ENCODE peak calls at places on chromosomes 4 and X, in nine cellular contexts. V is osteoblast, F is pancreas, S is tibial artery, L is SJSA1, C is lung, H is uterus, G is Panc1, X is psoas muscle. O is an unnamed sample. For H3K9me3 and H3K4me1, the result is how much of the 10 kb centered on the place peaks cover.

GRCh38 chrX:70970482-70970999 is 39.6 kb upstream of the SLC7A3 start:
- DNase-seq in V (peak), L (peak), H (no peak), S (no peak), X (no peak), C (no peak), F (no peak), G (no peak), O (no peak)

GRCh38 chrX:14398725-14399124 is 130.6 kb upstream of the GLRA2 start:
- DNase-seq in L (no peak), G (no peak), C (no peak), X (no peak), V (no peak), H (no peak), F (no peak), S (peak), O (no peak)

GRCh38 chr4:67879486-67879885 is 4.3 kb downstream of the TMPRSS11D start:
- DNase-seq in F (no peak), V (no peak), C (no peak), G (no peak), L (no peak), S (no peak), X (no peak), H (no peak), O (no peak)

GRCh38 chr4:71229477-71230257 is 109.2 kb upstream of the SLC4A4 start:
- DNase-seq in S (peak), H (no peak), G (peak), C (no peak), X (no peak), V (peak), L (peak), F (no peak), O (no peak)

GRCh38 chr4:140296335-140296753 is 77.1 kb upstream of the SCOC start:
- DNase-seq in C (peak), L (peak), F (no peak), S (peak), G (no peak), V (peak), H (peak), X (peak), O (no peak)

GRCh38 chr4:106707776-106708603 is 328.1 kb downstream of the DKK2 start:
- DNase-seq in S (no peak), X (no peak), V (no peak), H (no peak), G (no peak), F (no peak), C (no peak), L (no peak), O (no peak)

GRCh38 chr4:173240696-173241095 is 72.1 kb downstream of the GALNT7 start:
- DNase-seq in S (no peak), L (no peak), H (no peak), C (no peak), V (no peak), X (no peak), G (no peak), F (no peak), O (no peak)

GRCh38 chr4:140641789-140642439 is 73.2 kb upstream of the UCP1 start:
- DNase-seq in V (no peak), F (peak), X (no peak), H (no peak), C (peak), L (no peak), S (no peak), G (no peak), O (no peak)

GRCh38 chr4:89161841-89162240 is 50.5 kb downstream of the TIGD2 start:
- DNase-seq in F (no peak), S (no peak), V (no peak), G (no peak), L (peak), C (no peak), H (no peak), X (no peak), O (no peak)

GRCh38 chr4:147590249-147590920 is 26.8 kb upstream of the TMEM184C start:
- DNase-seq in V (no peak), C (peak), S (peak), L (peak), G (peak), X (peak), H (peak), F (peak), O (no peak)

GRCh38 chr4:158895797-158896442 is 127.1 kb downstream of the FNIP2 start:
- DNase-seq in H (no peak), F (no peak), X (no peak), L (peak), V (no peak), C (no peak), G (no peak), S (no peak), O (no peak)

GRCh38 chr4:186557486-186557885 is 2.1 kb upstream of the MTNR1A start:
- DNase-seq in L (no peak), H (no peak), F (no peak), C (no peak), G (no peak), X (no peak), S (no peak), V (no peak), O (no peak)

GRCh38 chr4:20832821-20833220 is 132.6 kb downstream of the PACRGL start:
- DNase-seq in L (no peak), S (no peak), X (no peak), F (no peak), C (no peak), G (no peak), V (no peak), H (no peak), O (no peak)

GRCh38 chr4:66842401-66842800 is 702.9 kb downstream of the CENPC start:
- DNase-seq in L (no peak), G (no peak), H (no peak), V (no peak), S (no peak), X (no peak), C (no peak), F (no peak), O (no peak)

GRCh38 chr4:161329852-161330251 is 833.9 kb downstream of the FSTL5 start:
- DNase-seq in S (no peak), H (no peak), V (no peak), F (no peak), X (no peak), G (no peak), L (no peak), C (no peak), O (no peak)

GRCh38 chr4:111798840-111799239 is 346.4 kb upstream of the FAM241A start:
- DNase-seq in C (no peak), F (no peak), G (no peak), S (no peak), X (no peak), H (no peak), L (no peak), V (no peak), O (no peak)

GRCh38 chrX:154469114-154469513 is 10.0 kb downstream of the LAGE3 start:
- DNase-seq in F (no peak), L (no peak), S (no peak), H (no peak), C (no peak), X (no peak), V (no peak), G (no peak), O (no peak)

GRCh38 chr4:1049591-1049905 is 38.1 kb downstream of the FGFRL1 start:
- DNase-seq in H (peak), L (no peak), S (no peak), X (peak), V (peak), C (no peak), G (no peak), F (peak), O (no peak)

GRCh38 chrX:44785652-44786051 is 58.2 kb upstream of the DUSP21 start:
- DNase-seq in L (no peak), F (no peak), C (no peak), S (no peak), G (peak), X (no peak), H (no peak), V (peak), O (no peak)

GRCh38 chr4:25060586-25061340 is 30.0 kb upstream of the LGI2 start:
- DNase-seq in V (no peak), F (no peak), S (no peak), H (peak), C (no peak), G (no peak), X (no peak), L (no peak), O (no peak)

GRCh38 chrX:154748712-154749339 is 2.1 kb downstream of the GAB3 start:
- DNase-seq in S (no peak), L (peak), F (no peak), V (peak), X (no peak), H (peak), G (no peak), C (no peak), O (peak)

DNA sequence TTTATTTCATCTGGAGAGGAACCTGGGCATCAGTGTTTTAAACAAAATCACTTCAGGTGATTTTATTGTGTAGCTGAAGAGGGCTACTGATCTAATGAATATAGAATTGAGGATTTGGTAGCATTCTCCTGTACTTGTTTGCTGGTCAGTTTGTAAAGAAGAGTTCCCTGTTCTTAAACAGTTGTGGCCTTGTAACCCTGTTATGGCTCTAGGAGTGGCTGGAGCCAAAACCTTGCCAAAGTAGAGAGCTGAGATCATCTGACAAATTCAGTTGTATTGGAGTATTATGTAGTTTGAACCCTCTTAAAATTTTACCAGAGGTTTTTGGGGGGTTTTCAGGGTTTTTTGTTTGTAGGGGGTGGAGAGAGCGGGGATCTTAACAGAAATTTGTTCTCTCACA is 36.5 kb downstream of the USP9X start:
- DNase-seq in S (no peak), V (no peak), C (no peak), H (no peak), L (no peak), X (no peak), G (no peak), F (no peak), O (no peak)
- H3K4me3 ChIP-seq in S (no peak), V (no peak), C (no peak), H (no peak), L (no peak), X (no peak), G (no peak), F (no peak), O (no peak)

DNA sequence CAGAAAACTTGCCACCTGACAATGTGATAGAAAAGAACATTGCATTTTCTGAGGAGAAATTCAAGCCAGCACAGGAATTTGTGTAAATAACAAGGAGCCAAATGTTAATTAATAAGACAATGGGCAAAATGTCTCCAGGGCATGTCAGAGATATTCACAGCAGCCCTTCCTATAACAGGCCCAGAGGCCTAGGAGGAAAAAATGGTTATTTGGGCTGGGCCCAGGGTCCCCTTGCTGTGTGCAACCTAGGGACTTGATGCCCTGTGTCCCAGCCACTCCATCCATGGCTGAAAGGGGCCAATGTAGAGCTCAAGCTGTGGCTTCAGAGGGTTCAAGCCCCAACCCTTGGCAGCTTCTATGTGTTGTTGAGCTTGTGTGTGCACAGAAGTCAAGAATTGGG is 55.5 kb upstream of the GABRG1 start:
- DNase-seq in X (no peak), S (no peak), F (no peak), H (no peak), L (no peak), G (no peak), C (no peak), V (no peak), O (no peak)
- H3K9me3 ChIP-seq in X (under half), S (under half), F (under half), H (under half), L (under half), G (under half), C (under half), V (under half), O (under half)

GRCh38 chr4:83219991-83220360 is 64.6 kb downstream of the COQ2 start:
- DNase-seq in F (no peak), L (peak), G (no peak), S (no peak), V (no peak), H (no peak), C (no peak), X (no peak), O (no peak)

GRCh38 chr4:83217721-83218522 is 66.7 kb downstream of the COQ2 start:
- DNase-seq in H (no peak), G (no peak), S (no peak), X (no peak), V (no peak), F (no peak), L (peak), C (no peak), O (peak)

GRCh38 chr4:83221897-83222441 is 62.6 kb downstream of the COQ2 start:
- DNase-seq in G (no peak), C (no peak), S (no peak), H (no peak), V (no peak), F (no peak), L (no peak), X (no peak), O (no peak)

GRCh38 chr4:83216856-83217683 is 67.5 kb downstream of the COQ2 start:
- DNase-seq in X (no peak), L (no peak), S (no peak), F (no peak), G (no peak), H (no peak), C (no peak), V (no peak), O (no peak)

GRCh38 chr4:83219344-83219990 is 65.1 kb downstream of the COQ2 start:
- DNase-seq in F (no peak), C (no peak), V (no peak), G (no peak), H (no peak), X (no peak), L (peak), S (peak), O (no peak)
- H3K4me1 ChIP-seq in F (under half), C (under half), V (under half), G (under half), H (under half), X (under half), L (half or more), S (under half), O (half or more)

DNA sequence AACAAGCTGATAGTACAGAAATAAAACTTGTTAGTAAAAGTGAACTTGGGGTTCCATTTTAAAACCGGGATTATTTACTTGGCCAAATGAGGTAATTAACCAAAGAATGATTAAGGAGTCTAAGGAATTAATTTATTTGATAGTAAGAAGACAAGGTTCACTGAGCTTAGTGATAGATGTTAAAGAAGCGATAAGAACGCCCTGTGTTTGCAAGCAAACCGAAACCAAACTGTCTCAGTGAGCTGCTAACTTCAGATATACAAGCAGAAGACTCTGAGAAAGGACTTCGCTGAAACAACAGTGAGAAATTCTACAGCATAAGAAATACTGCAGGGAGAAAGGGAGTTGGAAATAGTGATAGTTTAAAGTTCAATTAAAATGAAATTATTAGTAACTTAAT is 37.6 kb upstream of the SHISA3 start:
- DNase-seq in G (no peak), H (no peak), C (no peak), V (no peak), X (no peak), L (no peak), F (no peak), S (no peak), O (no peak)
- H3K4me3 ChIP-seq in G (no peak), H (no peak), C (no peak), V (no peak), X (peak), L (no peak), F (no peak), S (peak), O (no peak)

GRCh38 chr4:33381806-33382205 is 2661.6 kb downstream of the PCDH7 start:
- DNase-seq in C (no peak), H (no peak), G (no peak), L (no peak), S (no peak), F (no peak), X (no peak), V (no peak), O (no peak)
- H3K9me3 ChIP-seq in C (under half), H (under half), G (under half), L (under half), S (under half), F (under half), X (under half), V (under half), O (under half)

DNA sequence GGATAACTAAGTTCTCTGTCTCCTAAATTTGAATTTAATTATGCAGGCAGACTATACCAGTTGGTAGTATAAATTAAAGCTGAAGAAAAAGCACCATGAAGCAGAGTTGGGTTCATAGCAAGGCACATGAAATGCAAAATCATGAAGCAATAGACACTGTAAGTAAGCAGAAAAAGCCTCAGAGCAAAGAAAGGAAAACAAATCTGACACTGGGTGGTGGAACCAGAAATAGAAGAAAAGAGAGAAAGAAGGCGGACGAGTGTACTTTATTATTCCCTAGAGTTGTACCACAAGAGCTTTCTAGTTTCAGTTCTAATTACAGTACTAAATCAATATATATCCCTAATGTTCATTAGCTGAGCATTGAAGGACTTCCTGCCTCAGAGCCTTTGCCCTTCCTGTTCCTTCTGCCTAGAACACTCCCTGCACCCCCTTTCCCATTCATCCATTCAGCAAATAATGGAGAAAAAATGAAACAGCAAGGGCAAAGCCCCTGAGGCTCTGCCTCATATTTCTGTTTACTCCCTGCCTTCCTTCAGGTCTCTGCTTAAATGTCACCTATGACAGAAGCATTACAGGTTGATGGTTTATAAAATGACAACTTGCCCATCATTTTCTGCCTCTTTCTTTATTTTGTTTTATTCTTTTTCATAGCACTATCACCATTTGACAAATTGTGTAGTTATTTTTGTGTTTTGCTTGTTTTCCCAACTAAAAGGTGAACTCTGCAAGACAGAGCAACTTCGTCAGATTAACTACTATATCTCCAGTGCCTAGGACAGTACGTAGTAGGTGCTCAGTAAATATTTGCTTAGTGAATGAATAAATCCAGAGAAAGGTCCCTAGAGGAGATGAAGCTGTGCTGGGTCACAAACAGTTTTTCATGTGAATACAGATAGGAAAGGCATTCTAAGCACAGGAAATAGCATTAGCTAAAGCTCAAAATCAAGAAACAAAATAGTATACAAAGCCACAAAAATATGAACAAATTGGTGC is 154.0 kb upstream of the RASGEF1B start:
- DNase-seq in L (no peak), X (no peak), H (no peak), C (no peak), G (no peak), V (no peak), S (no peak), F (no peak), O (no peak)
- H3K4me1 ChIP-seq in L (under half), X (under half), H (under half), C (under half), G (under half), V (under half), S (under half), F (under half), O (under half)

GRCh38 chr4:23736466-23736865 is 153.4 kb downstream of the PPARGC1A start:
- DNase-seq in X (no peak), G (no peak), S (no peak), F (no peak), C (no peak), L (no peak), V (no peak), H (no peak), O (no peak)
- H3K4me3 ChIP-seq in X (no peak), G (no peak), S (no peak), F (no peak), C (no peak), L (no peak), V (no peak), H (no peak), O (no peak)

DNA sequence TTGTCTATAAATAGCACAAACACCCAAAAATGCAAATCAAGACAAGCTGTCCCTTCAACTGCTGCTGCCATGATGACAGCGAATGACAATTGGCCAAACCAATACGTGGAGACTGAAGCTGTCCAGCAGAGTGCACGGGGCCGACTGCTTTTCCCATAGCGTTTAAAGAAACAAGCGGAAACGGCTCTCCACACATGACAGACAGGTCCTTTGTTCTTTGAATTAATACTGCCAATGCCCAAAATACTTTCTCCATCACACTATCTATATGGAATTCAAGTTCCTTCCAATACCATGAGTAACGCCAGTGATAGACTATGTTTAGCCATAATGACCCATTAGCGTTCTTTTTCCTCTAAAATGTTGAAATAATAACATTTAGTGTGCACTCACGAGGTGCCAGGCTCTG is 35.5 kb downstream of the AFAP1 start:
- DNase-seq in H (no peak), S (no peak), C (no peak), G (no peak), F (no peak), V (peak), L (no peak), X (no peak), O (no peak)
- H3K9me3 ChIP-seq in H (under half), S (under half), C (under half), G (under half), F (under half), V (under half), L (under half), X (under half), O (under half)

GRCh38 chr4:41364871-41365270 is 108.1 kb downstream of the UCHL1 start:
- DNase-seq in F (no peak), G (no peak), S (no peak), L (no peak), X (no peak), V (no peak), C (no peak), H (no peak), O (no peak)

GRCh38 chr4:41362647-41363383 is 106.1 kb downstream of the UCHL1 start:
- DNase-seq in F (no peak), L (no peak), X (no peak), V (no peak), G (no peak), S (no peak), H (no peak), C (no peak), O (no peak)

GRCh38 chr4:41366911-41367517 is 110.3 kb downstream of the UCHL1 start:
- DNase-seq in X (no peak), G (no peak), S (no peak), L (no peak), V (no peak), H (no peak), C (no peak), F (no peak), O (no peak)

GRCh38 chr4:41363384-41363981 is 106.8 kb downstream of the UCHL1 start:
- DNase-seq in F (no peak), S (peak), V (no peak), G (no peak), X (peak), H (peak), C (peak), L (peak), O (no peak)

GRCh38 chr4:41365726-41366125 is 109.0 kb downstream of the UCHL1 start:
- DNase-seq in C (no peak), V (no peak), S (no peak), G (no peak), L (no peak), H (no peak), X (no peak), F (no peak), O (no peak)
- H3K4me1 ChIP-seq in C (under half), V (under half), S (under half), G (under half), L (under half), H (under half), X (half or more), F (under half), O (under half)

GRCh38 chr4:92634891-92635290 is 331.1 kb downstream of the GRID2 start:
- DNase-seq in C (no peak), L (no peak), S (no peak), V (no peak), H (no peak), X (no peak), F (no peak), G (no peak), O (no peak)
- H3K4me3 ChIP-seq in C (no peak), L (no peak), S (no peak), V (no peak), H (no peak), X (no peak), F (no peak), G (no peak), O (no peak)

O was measured in CD8-positive, alpha-beta memory T cell.